ENCODE peak calls at places on chromosomes 5 and 9, in seven cellular contexts. J is breast epithelium, B is B cell, U is A172, X is GM13976, Q is heart left ventricle, H is nephron progenitor cell. C is an unnamed sample.

GRCh38 chr9:35935261-35935660 is 22.7 kb downstream of the OR2S2 start:
- DNase-seq in J (no peak), B (no peak), U (no peak), X (no peak), Q (no peak), H (no peak), C (no peak)

GRCh38 chr9:87950765-87951488 is 23.4 kb downstream of the CDK20 start:
- DNase-seq in J (no peak), B (peak; percentile 12), U (peak; percentile 33), X (peak; percentile 62), Q (no peak), H (no peak), C (peak; percentile 43)

GRCh38 chr5:136159457-136159856 is 26.8 kb downstream of the SMAD5 start:
- DNase-seq in J (no peak), B (no peak), U (no peak), X (no peak), Q (no peak), H (no peak), C (no peak)

GRCh38 chr9:129624168-129624759 is 1.7 kb upstream of the NTMT1 start:
- DNase-seq in J (no peak), B (peak; percentile 75), U (peak; percentile 44), X (peak; percentile 78), Q (no peak), H (peak; percentile 83), C (peak; percentile 50)

GRCh38 chr9:107190031-107190935 is 92.8 kb upstream of the RAD23B start:
- DNase-seq in J (no peak), B (no peak), U (peak; percentile 64), X (no peak), Q (no peak), H (no peak), C (peak; percentile 36)

GRCh38 chr9:134215709-134216448 is 51.5 kb upstream of the RNU6ATAC start:
- DNase-seq in J (no peak), B (no peak), U (no peak), X (no peak), Q (peak; percentile 66), H (no peak), C (no peak)

GRCh38 chr5:111548312-111548930 is 36.1 kb upstream of the STARD4 start:
- DNase-seq in J (no peak), B (no peak), U (no peak), X (no peak), Q (no peak), H (no peak), C (no peak)

GRCh38 chr5:93585054-93585751 is 2.2 kb downstream of the NR2F1 start:
- DNase-seq in J (no peak), B (no peak), U (peak; percentile 39), X (no peak), Q (no peak), H (peak; percentile 48), C (peak; percentile 16)

GRCh38 chr5:176776916-176777315 is 33.4 kb upstream of the UNC5A start:
- DNase-seq in J (peak; percentile 6), B (no peak), U (no peak), X (no peak), Q (no peak), H (no peak), C (no peak)

GRCh38 chr9:90830977-90831376 is 29.4 kb downstream of the SYK start:
- DNase-seq in J (no peak), B (peak; percentile 79), U (no peak), X (no peak), Q (no peak), H (no peak), C (no peak)

GRCh38 chr9:120397453-120397852 is 182.5 kb downstream of the CDK5RAP2 start:
- DNase-seq in J (no peak), B (no peak), U (no peak), X (no peak), Q (no peak), H (no peak), C (no peak)

GRCh38 chr9:121529237-121529987 is 29.8 kb upstream of the GGTA1 start:
- DNase-seq in J (peak; percentile 92), B (no peak), U (peak; percentile 97), X (peak; percentile 9), Q (peak; percentile 97), H (no peak), C (peak; percentile 16)

GRCh38 chr9:115808108-115808507 is 345.5 kb upstream of the PAPPA start:
- DNase-seq in J (no peak), B (no peak), U (no peak), X (no peak), Q (no peak), H (no peak), C (no peak)

GRCh38 chr5:143471666-143472411 is 68.4 kb upstream of the NR3C1 start:
- DNase-seq in J (no peak), B (no peak), U (no peak), X (no peak), Q (no peak), H (no peak), C (no peak)

GRCh38 chr9:87685871-87686519 is 39.9 kb upstream of the CTSL start:
- DNase-seq in J (no peak), B (no peak), U (no peak), X (no peak), Q (no peak), H (peak; percentile 25), C (no peak)

GRCh38 chr5:44388504-44389409 is 463 bp downstream of the FGF10 start:
- DNase-seq in J (no peak), B (no peak), U (peak; percentile 7), X (peak; percentile 11), Q (no peak), H (peak; percentile 58), C (no peak)

GRCh38 chr5:56900395-56900794 is 9.0 kb upstream of the SETD9 start:
- DNase-seq in J (no peak), B (no peak), U (peak; percentile 21), X (peak; percentile 4), Q (no peak), H (no peak), C (peak; percentile 10)

GRCh38 chr9:129069128-129069824 is 11.6 kb upstream of the DOLPP1 start:
- DNase-seq in J (no peak), B (peak; percentile 85), U (no peak), X (no peak), Q (peak; percentile 87), H (no peak), C (no peak)

GRCh38 chr5:124728331-124729307 is 17.8 kb downstream of the ZNF608 start:
- DNase-seq in J (no peak), B (no peak), U (no peak), X (no peak), Q (no peak), H (no peak), C (no peak)

GRCh38 chr5:2031581-2031980 is 148.9 kb upstream of the IRX4 start:
- DNase-seq in J (no peak), B (no peak), U (no peak), X (no peak), Q (no peak), H (no peak), C (no peak)

GRCh38 chr5:14809369-14810144 is 62.0 kb downstream of the ANKH start:
- DNase-seq in J (no peak), B (peak; percentile 69), U (peak; percentile 97), X (peak; percentile 67), Q (no peak), H (no peak), C (peak; percentile 78)